ENCODE peak calls at places on chromosome 16, in nine cellular contexts. One of them, this sample, is unnamed.

GRCh38 chr16:88570691-88571092 is 489 bp downstream of the ZC3H18 start:
- DNase-seq in neural crest cell: no peak
- DNase-seq in IMR-90: no peak
- DNase-seq in AG09319: no peak
- DNase-seq in body of pancreas: no peak
- DNase-seq in HCT116: no peak
- DNase-seq in suprapubic skin: no peak
- DNase-seq in heart right ventricle: no peak
- DNase-seq in tibial artery: no peak
- DNase-seq in this sample: no peak

GRCh38 chr16:80369559-80369958 is 171.2 kb upstream of the DYNLRB2 start:
- DNase-seq in neural crest cell: peak
- DNase-seq in IMR-90: peak
- DNase-seq in AG09319: peak
- DNase-seq in body of pancreas: peak
- DNase-seq in HCT116: no peak
- DNase-seq in suprapubic skin: no peak
- DNase-seq in heart right ventricle: peak
- DNase-seq in tibial artery: peak
- DNase-seq in this sample: no peak

GRCh38 chr16:67480833-67481560 is at the start of gene ATP6V0D1:
- DNase-seq in neural crest cell: peak
- DNase-seq in IMR-90: peak
- DNase-seq in AG09319: peak
- DNase-seq in body of pancreas: peak
- DNase-seq in HCT116: peak
- DNase-seq in suprapubic skin: peak
- DNase-seq in heart right ventricle: peak
- DNase-seq in tibial artery: peak
- DNase-seq in this sample: peak

GRCh38 chr16:18932243-18932997 is 6.2 kb upstream of the SMG1 start:
- DNase-seq in neural crest cell: no peak
- DNase-seq in IMR-90: peak
- DNase-seq in AG09319: no peak
- DNase-seq in body of pancreas: no peak
- DNase-seq in HCT116: no peak
- DNase-seq in suprapubic skin: no peak
- DNase-seq in heart right ventricle: no peak
- DNase-seq in tibial artery: peak
- DNase-seq in this sample: no peak

GRCh38 chr16:79519448-79519847 is 81.1 kb downstream of the MAF start:
- DNase-seq in neural crest cell: no peak
- DNase-seq in IMR-90: no peak
- DNase-seq in AG09319: no peak
- DNase-seq in body of pancreas: peak
- DNase-seq in HCT116: no peak
- DNase-seq in suprapubic skin: no peak
- DNase-seq in heart right ventricle: no peak
- DNase-seq in tibial artery: no peak
- DNase-seq in this sample: no peak

GRCh38 chr16:49023095-49023494 is 258.5 kb downstream of the CBLN1 start:
- DNase-seq in neural crest cell: no peak
- DNase-seq in IMR-90: peak
- DNase-seq in AG09319: no peak
- DNase-seq in body of pancreas: peak
- DNase-seq in HCT116: peak
- DNase-seq in suprapubic skin: no peak
- DNase-seq in heart right ventricle: no peak
- DNase-seq in tibial artery: no peak
- DNase-seq in this sample: no peak

GRCh38 chr16:49081556-49081955 is 200.1 kb downstream of the CBLN1 start:
- DNase-seq in neural crest cell: no peak
- DNase-seq in IMR-90: no peak
- DNase-seq in AG09319: no peak
- DNase-seq in body of pancreas: no peak
- DNase-seq in HCT116: no peak
- DNase-seq in suprapubic skin: no peak
- DNase-seq in heart right ventricle: no peak
- DNase-seq in tibial artery: no peak
- DNase-seq in this sample: no peak

GRCh38 chr16:13856398-13856797 is 63.6 kb upstream of the ERCC4 start:
- DNase-seq in neural crest cell: no peak
- DNase-seq in IMR-90: no peak
- DNase-seq in AG09319: no peak
- DNase-seq in body of pancreas: no peak
- DNase-seq in HCT116: no peak
- DNase-seq in suprapubic skin: no peak
- DNase-seq in heart right ventricle: no peak
- DNase-seq in tibial artery: no peak
- DNase-seq in this sample: no peak

GRCh38 chr16:82016268-82016667 is 5.0 kb upstream of the SDR42E1 start:
- DNase-seq in neural crest cell: no peak
- DNase-seq in IMR-90: peak
- DNase-seq in AG09319: peak
- DNase-seq in body of pancreas: no peak
- DNase-seq in HCT116: peak
- DNase-seq in suprapubic skin: no peak
- DNase-seq in heart right ventricle: peak
- DNase-seq in tibial artery: no peak
- DNase-seq in this sample: no peak

GRCh38 chr16:17211797-17212196 is 259.0 kb downstream of the XYLT1 start:
- DNase-seq in neural crest cell: no peak
- DNase-seq in IMR-90: no peak
- DNase-seq in AG09319: no peak
- DNase-seq in body of pancreas: no peak
- DNase-seq in HCT116: peak
- DNase-seq in suprapubic skin: no peak
- DNase-seq in heart right ventricle: no peak
- DNase-seq in tibial artery: no peak
- DNase-seq in this sample: no peak

GRCh38 chr16:17204248-17205043 is 266.3 kb downstream of the XYLT1 start:
- DNase-seq in neural crest cell: no peak
- DNase-seq in IMR-90: no peak
- DNase-seq in AG09319: no peak
- DNase-seq in body of pancreas: no peak
- DNase-seq in HCT116: no peak
- DNase-seq in suprapubic skin: no peak
- DNase-seq in heart right ventricle: no peak
- DNase-seq in tibial artery: no peak
- DNase-seq in this sample: no peak

GRCh38 chr16:17205279-17206139 is 265.3 kb downstream of the XYLT1 start:
- DNase-seq in neural crest cell: no peak
- DNase-seq in IMR-90: peak
- DNase-seq in AG09319: peak
- DNase-seq in body of pancreas: peak
- DNase-seq in HCT116: no peak
- DNase-seq in suprapubic skin: no peak
- DNase-seq in heart right ventricle: no peak
- DNase-seq in tibial artery: no peak
- DNase-seq in this sample: no peak

GRCh38 chr16:17206712-17207111 is 264.0 kb downstream of the XYLT1 start:
- DNase-seq in neural crest cell: no peak
- DNase-seq in IMR-90: no peak
- DNase-seq in AG09319: no peak
- DNase-seq in body of pancreas: no peak
- DNase-seq in HCT116: no peak
- DNase-seq in suprapubic skin: no peak
- DNase-seq in heart right ventricle: no peak
- DNase-seq in tibial artery: no peak
- DNase-seq in this sample: no peak
- TF ChIP-seq CTCF in neural crest cell: no peak
- TF ChIP-seq CTCF in IMR-90: no peak
- TF ChIP-seq CTCF in AG09319: peak
- TF ChIP-seq CTCF in body of pancreas: no peak
- TF ChIP-seq CTCF in HCT116: peak
- TF ChIP-seq CTCF in suprapubic skin: no peak
- TF ChIP-seq CTCF in heart right ventricle: no peak
- TF ChIP-seq CTCF in tibial artery: no peak
- TF ChIP-seq CTCF in this sample: peak

DNA sequence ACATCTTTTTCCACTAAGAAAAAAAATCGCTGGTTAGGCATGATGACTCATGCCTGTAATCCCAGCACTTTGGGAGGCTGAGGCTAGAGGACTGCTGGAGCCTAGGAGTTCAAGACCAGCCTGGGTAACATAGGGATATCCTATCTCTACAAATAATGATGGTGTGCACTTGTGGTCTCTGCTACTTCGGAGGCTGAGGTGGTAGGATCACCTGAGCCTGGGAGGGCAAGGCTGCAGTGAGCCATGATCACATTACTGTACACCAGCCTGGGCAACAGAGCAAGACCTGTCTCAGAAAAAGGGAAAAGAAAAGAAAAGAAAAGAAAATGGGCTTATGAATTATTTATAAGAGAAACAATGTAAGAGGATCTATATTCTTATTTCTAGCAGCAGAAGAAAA is 185.0 kb upstream of the PSMD7 start:
- DNase-seq in neural crest cell: no peak
- DNase-seq in IMR-90: no peak
- DNase-seq in AG09319: no peak
- DNase-seq in body of pancreas: no peak
- DNase-seq in HCT116: no peak
- DNase-seq in suprapubic skin: no peak
- DNase-seq in heart right ventricle: no peak
- DNase-seq in tibial artery: no peak
- DNase-seq in this sample: no peak
- TF ChIP-seq CTCF in neural crest cell: no peak
- TF ChIP-seq CTCF in IMR-90: no peak
- TF ChIP-seq CTCF in AG09319: no peak
- TF ChIP-seq CTCF in body of pancreas: no peak
- TF ChIP-seq CTCF in HCT116: no peak
- TF ChIP-seq CTCF in suprapubic skin: no peak
- TF ChIP-seq CTCF in heart right ventricle: no peak
- TF ChIP-seq CTCF in tibial artery: no peak
- TF ChIP-seq CTCF in this sample: no peak

GRCh38 chr16:70775399-70775798 is 25.6 kb downstream of the VAC14 start:
- DNase-seq in neural crest cell: no peak
- DNase-seq in IMR-90: no peak
- DNase-seq in AG09319: no peak
- DNase-seq in body of pancreas: no peak
- DNase-seq in HCT116: no peak
- DNase-seq in suprapubic skin: no peak
- DNase-seq in heart right ventricle: no peak
- DNase-seq in tibial artery: no peak
- DNase-seq in this sample: peak

GRCh38 chr16:70778901-70779309 is 22.1 kb downstream of the VAC14 start:
- DNase-seq in neural crest cell: peak
- DNase-seq in IMR-90: peak
- DNase-seq in AG09319: peak
- DNase-seq in body of pancreas: peak
- DNase-seq in HCT116: peak
- DNase-seq in suprapubic skin: peak
- DNase-seq in heart right ventricle: peak
- DNase-seq in tibial artery: peak
- DNase-seq in this sample: no peak

GRCh38 chr16:70777973-70778406 is 23.0 kb downstream of the VAC14 start:
- DNase-seq in neural crest cell: no peak
- DNase-seq in IMR-90: peak
- DNase-seq in AG09319: no peak
- DNase-seq in body of pancreas: no peak
- DNase-seq in HCT116: no peak
- DNase-seq in suprapubic skin: no peak
- DNase-seq in heart right ventricle: no peak
- DNase-seq in tibial artery: no peak
- DNase-seq in this sample: no peak

GRCh38 chr16:70779361-70779760 is 21.6 kb downstream of the VAC14 start:
- DNase-seq in neural crest cell: no peak
- DNase-seq in IMR-90: peak
- DNase-seq in AG09319: no peak
- DNase-seq in body of pancreas: no peak
- DNase-seq in HCT116: no peak
- DNase-seq in suprapubic skin: no peak
- DNase-seq in heart right ventricle: no peak
- DNase-seq in tibial artery: no peak
- DNase-seq in this sample: no peak

GRCh38 chr16:70777496-70777895 is 23.5 kb downstream of the VAC14 start:
- DNase-seq in neural crest cell: no peak
- DNase-seq in IMR-90: no peak
- DNase-seq in AG09319: no peak
- DNase-seq in body of pancreas: no peak
- DNase-seq in HCT116: no peak
- DNase-seq in suprapubic skin: no peak
- DNase-seq in heart right ventricle: no peak
- DNase-seq in tibial artery: no peak
- DNase-seq in this sample: no peak
- TF ChIP-seq CTCF in neural crest cell: no peak
- TF ChIP-seq CTCF in IMR-90: no peak
- TF ChIP-seq CTCF in AG09319: no peak
- TF ChIP-seq CTCF in body of pancreas: no peak
- TF ChIP-seq CTCF in HCT116: no peak
- TF ChIP-seq CTCF in suprapubic skin: no peak
- TF ChIP-seq CTCF in heart right ventricle: no peak
- TF ChIP-seq CTCF in tibial artery: no peak
- TF ChIP-seq CTCF in this sample: no peak

GRCh38 chr16:86986809-86987487 is 330.2 kb downstream of the C16orf95 start:
- DNase-seq in neural crest cell: no peak
- DNase-seq in IMR-90: no peak
- DNase-seq in AG09319: no peak
- DNase-seq in body of pancreas: no peak
- DNase-seq in HCT116: no peak
- DNase-seq in suprapubic skin: no peak
- DNase-seq in heart right ventricle: no peak
- DNase-seq in tibial artery: no peak
- DNase-seq in this sample: peak

GRCh38 chr16:86984975-86985655 is 332.1 kb downstream of the C16orf95 start:
- DNase-seq in neural crest cell: no peak
- DNase-seq in IMR-90: no peak
- DNase-seq in AG09319: no peak
- DNase-seq in body of pancreas: no peak
- DNase-seq in HCT116: no peak
- DNase-seq in suprapubic skin: no peak
- DNase-seq in heart right ventricle: peak
- DNase-seq in tibial artery: no peak
- DNase-seq in this sample: peak

GRCh38 chr16:86984286-86984685 is 332.9 kb downstream of the C16orf95 start:
- DNase-seq in neural crest cell: no peak
- DNase-seq in IMR-90: no peak
- DNase-seq in AG09319: no peak
- DNase-seq in body of pancreas: no peak
- DNase-seq in HCT116: no peak
- DNase-seq in suprapubic skin: no peak
- DNase-seq in heart right ventricle: no peak
- DNase-seq in tibial artery: no peak
- DNase-seq in this sample: peak

GRCh38 chr16:86985656-86986030 is 331.5 kb downstream of the C16orf95 start:
- DNase-seq in neural crest cell: no peak
- DNase-seq in IMR-90: no peak
- DNase-seq in AG09319: no peak
- DNase-seq in body of pancreas: no peak
- DNase-seq in HCT116: no peak
- DNase-seq in suprapubic skin: no peak
- DNase-seq in heart right ventricle: no peak
- DNase-seq in tibial artery: no peak
- DNase-seq in this sample: peak

DNA sequence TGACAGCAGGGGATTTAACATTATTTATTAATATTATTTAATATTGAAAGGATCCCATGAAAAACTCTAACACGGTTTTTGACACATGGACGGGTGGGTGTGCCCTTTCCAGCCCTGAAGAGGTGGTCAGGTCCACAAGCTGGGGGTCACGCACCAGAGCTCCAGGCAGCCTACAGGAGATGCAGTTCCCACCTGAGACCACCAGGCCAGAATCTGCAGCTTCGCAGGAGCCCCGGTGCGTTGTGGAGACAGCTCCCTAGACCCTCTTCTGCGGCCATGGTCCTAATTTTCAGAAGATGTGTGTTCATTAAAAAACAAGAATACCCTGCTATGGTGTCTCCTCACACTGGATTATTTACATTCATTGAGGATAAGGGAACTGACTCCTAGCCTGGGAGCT is 331.1 kb downstream of the C16orf95 start:
- DNase-seq in neural crest cell: no peak
- DNase-seq in IMR-90: no peak
- DNase-seq in AG09319: no peak
- DNase-seq in body of pancreas: no peak
- DNase-seq in HCT116: no peak
- DNase-seq in suprapubic skin: no peak
- DNase-seq in heart right ventricle: no peak
- DNase-seq in tibial artery: no peak
- DNase-seq in this sample: peak
- TF ChIP-seq CTCF in neural crest cell: peak
- TF ChIP-seq CTCF in IMR-90: no peak
- TF ChIP-seq CTCF in AG09319: no peak
- TF ChIP-seq CTCF in body of pancreas: no peak
- TF ChIP-seq CTCF in HCT116: peak
- TF ChIP-seq CTCF in suprapubic skin: no peak
- TF ChIP-seq CTCF in heart right ventricle: peak
- TF ChIP-seq CTCF in tibial artery: no peak
- TF ChIP-seq CTCF in this sample: peak

This sample was measured in chondrocyte.